ENCODE peak calls at places on chromosomes 12 and 14, in six cellular contexts. W, D, P, A, Y and N are unnamed samples.

GRCh38 chr12:108846320-108846719 is 11.1 kb downstream of the SSH1 start:
- DNase-seq in W (no peak), D (no peak), P (no peak), A (no peak), Y (no peak), N (no peak)

GRCh38 chr12:128864516-128865186 is 11.4 kb downstream of the GLT1D1 start:
- DNase-seq in W (no peak), D (no peak), P (no peak), A (no peak), Y (no peak), N (no peak)

GRCh38 chr14:67004521-67004920 is 184.7 kb upstream of the GARIN2 start:
- DNase-seq in W (no peak), D (no peak), P (no peak), A (no peak), Y (no peak), N (no peak)

GRCh38 chr12:123094349-123095073 is 56.4 kb downstream of the PITPNM2 start:
- DNase-seq in W (peak), D (no peak), P (peak), A (no peak), Y (no peak), N (peak)

GRCh38 chr14:81401420-81402122 is 1.4 kb upstream of the STON2 start:
- DNase-seq in W (peak), D (no peak), P (peak), A (no peak), Y (no peak), N (no peak)

GRCh38 chr14:72416892-72417291 is 477.0 kb downstream of the DPF3 start:
- DNase-seq in W (no peak), D (no peak), P (peak), A (no peak), Y (peak), N (no peak)

GRCh38 chr12:27606986-27607385 is 83.0 kb downstream of the PPFIBP1 start:
- DNase-seq in W (no peak), D (no peak), P (no peak), A (no peak), Y (no peak), N (no peak)

GRCh38 chr14:88272390-88273019 is 50.6 kb downstream of the KCNK10 start:
- DNase-seq in W (no peak), D (no peak), P (no peak), A (no peak), Y (no peak), N (no peak)

GRCh38 chr14:60904381-60904780 is 76.5 kb downstream of the TRMT5 start:
- DNase-seq in W (peak), D (no peak), P (no peak), A (no peak), Y (no peak), N (no peak)

GRCh38 chr14:85534435-85534834 is 4.5 kb downstream of the FLRT2 start:
- DNase-seq in W (peak), D (no peak), P (no peak), A (peak), Y (no peak), N (no peak)

GRCh38 chr12:6635375-6635855 is 344 bp downstream of the LPAR5 start:
- DNase-seq in W (no peak), D (peak), P (no peak), A (no peak), Y (no peak), N (peak)

GRCh38 chr14:70748422-70748821 is 60.9 kb downstream of the MAP3K9 start:
- DNase-seq in W (no peak), D (no peak), P (no peak), A (no peak), Y (no peak), N (no peak)

GRCh38 chr14:23187925-23188324 is 4.5 kb upstream of the SLC7A8 start:
- DNase-seq in W (no peak), D (no peak), P (no peak), A (no peak), Y (no peak), N (no peak)

GRCh38 chr14:51168220-51168613 is 71.8 kb upstream of the TMX1 start:
- DNase-seq in W (no peak), D (no peak), P (no peak), A (no peak), Y (no peak), N (no peak)

DNA sequence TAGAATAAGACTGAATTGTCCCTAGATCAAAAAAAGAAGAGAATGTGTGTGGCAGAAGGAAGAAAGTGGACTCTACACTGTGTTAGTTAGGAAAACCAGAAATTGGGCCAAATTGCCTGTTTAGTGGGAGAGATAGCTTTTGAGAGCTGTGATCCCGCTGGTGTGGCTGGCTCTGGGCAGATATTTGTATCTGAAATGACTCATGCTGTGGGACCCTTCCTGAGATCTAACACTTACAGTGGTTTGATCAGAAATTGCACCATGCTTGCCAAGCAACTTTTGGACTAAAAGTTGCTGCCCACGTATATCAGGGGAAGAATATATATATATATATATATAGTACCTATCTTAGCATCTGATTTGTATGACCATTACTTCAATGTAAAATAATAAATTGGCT is 27.7 kb downstream of the TECPR2 start:
- DNase-seq in W (peak), D (no peak), P (no peak), A (no peak), Y (no peak), N (no peak)
- H3K9ac ChIP-seq in W (no peak), D (no peak), P (no peak), A (peak), Y (no peak), N (no peak)

GRCh38 chr12:48862691-48863090 is 3.0 kb downstream of the RND1 start:
- DNase-seq in W (no peak), D (no peak), P (no peak), A (no peak), Y (no peak), N (no peak)
- H3K9ac ChIP-seq in W (no peak), D (no peak), P (no peak), A (no peak), Y (no peak), N (peak)

DNA sequence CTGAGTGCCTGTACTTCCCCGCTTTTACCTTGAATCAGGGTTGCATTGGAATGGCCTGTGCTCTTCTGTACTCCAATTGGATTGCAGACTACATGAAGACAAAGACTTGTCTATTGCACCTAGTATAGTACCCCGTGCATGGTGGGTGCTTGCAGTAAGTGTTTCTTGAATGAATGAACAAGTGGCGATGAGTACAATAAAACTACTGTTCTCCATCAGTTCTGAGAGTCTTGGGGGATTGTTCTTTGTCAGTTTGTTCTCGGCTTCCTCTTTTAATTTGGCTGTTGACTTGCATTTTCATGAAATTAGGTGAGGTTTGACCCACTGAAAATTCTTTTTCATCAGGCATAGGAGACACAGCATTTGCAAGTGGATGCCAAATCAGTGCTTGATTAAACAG is 34.1 kb downstream of the ERH start:
- DNase-seq in W (no peak), D (no peak), P (no peak), A (no peak), Y (no peak), N (no peak)
- H3K9ac ChIP-seq in W (no peak), D (no peak), P (no peak), A (no peak), Y (no peak), N (no peak)

GRCh38 chr12:48903363-48903981 is 21.8 kb downstream of the FKBP11 start:
- DNase-seq in W (peak), D (no peak), P (no peak), A (no peak), Y (no peak), N (no peak)

GRCh38 chr12:48907243-48907642 is 18.0 kb downstream of the FKBP11 start:
- DNase-seq in W (no peak), D (no peak), P (no peak), A (no peak), Y (no peak), N (no peak)

GRCh38 chr12:48899651-48900050 is 25.6 kb downstream of the FKBP11 start:
- DNase-seq in W (no peak), D (no peak), P (no peak), A (no peak), Y (no peak), N (no peak)

GRCh38 chr12:48901278-48901677 is 24.0 kb downstream of the FKBP11 start:
- DNase-seq in W (peak), D (no peak), P (peak), A (no peak), Y (peak), N (no peak)

GRCh38 chr12:48903982-48904411 is 21.3 kb downstream of the FKBP11 start:
- DNase-seq in W (peak), D (peak), P (no peak), A (peak), Y (peak), N (peak)
- H3K9ac ChIP-seq in W (peak), D (peak), P (no peak), A (no peak), Y (no peak), N (peak)